ENCODE peak calls at places on chromosomes 2 and 18, in four cellular contexts. U, A, I and J are unnamed samples.

GRCh38 chr2:231920795-231921194 is 5.4 kb downstream of the NPPC start:
- DNase-seq in U (no peak), A (no peak), I (no peak), J (no peak)

GRCh38 chr2:234495801-234496441 is 960 bp downstream of the ARL4C start:
- DNase-seq in U (peak), A (peak), I (peak), J (no peak)

GRCh38 chr2:54572262-54572635 is 116.1 kb downstream of the SPTBN1 start:
- DNase-seq in A (peak), I (peak), U (peak), J (no peak)

GRCh38 chr2:60560734-60561649 is 7.5 kb upstream of the BCL11A start:
- DNase-seq in U (peak), A (no peak), I (peak), J (no peak)

GRCh38 chr2:30233142-30233961 is 2.0 kb downstream of the LBH start:
- DNase-seq in A (no peak), I (no peak), U (no peak), J (no peak)

GRCh38 chr2:126642031-126642430 is 13.9 kb upstream of the GYPC start:
- DNase-seq in U (no peak), I (no peak), A (no peak), J (no peak)

GRCh38 chr18:48973731-48974130 is 23.0 kb upstream of the SMAD7 start:
- DNase-seq in I (no peak), U (peak), A (peak), J (no peak)

GRCh38 chr2:124666976-124667375 is 641.9 kb downstream of the CNTNAP5 start:
- DNase-seq in I (no peak), U (no peak), A (peak), J (no peak)

GRCh38 chr2:84964406-84965191 is 6.4 kb upstream of the KCMF1 start:
- DNase-seq in I (no peak), U (no peak), A (no peak), J (no peak)

GRCh38 chr2:190950566-190950991 is 63.4 kb downstream of the STAT1 start:
- DNase-seq in U (no peak), A (no peak), I (no peak), J (no peak)

GRCh38 chr2:46780801-46781445 is 134.7 kb downstream of the MCFD2 start:
- DNase-seq in A (no peak), U (no peak), I (peak), J (no peak)

GRCh38 chr2:212709287-212709686 is 170.7 kb upstream of the ERBB4 start:
- DNase-seq in A (no peak), U (no peak), I (no peak), J (no peak)

GRCh38 chr18:55997156-55997561 is 409.2 kb upstream of the TCF4 start:
- DNase-seq in A (peak), U (peak), I (peak), J (no peak)

DNA sequence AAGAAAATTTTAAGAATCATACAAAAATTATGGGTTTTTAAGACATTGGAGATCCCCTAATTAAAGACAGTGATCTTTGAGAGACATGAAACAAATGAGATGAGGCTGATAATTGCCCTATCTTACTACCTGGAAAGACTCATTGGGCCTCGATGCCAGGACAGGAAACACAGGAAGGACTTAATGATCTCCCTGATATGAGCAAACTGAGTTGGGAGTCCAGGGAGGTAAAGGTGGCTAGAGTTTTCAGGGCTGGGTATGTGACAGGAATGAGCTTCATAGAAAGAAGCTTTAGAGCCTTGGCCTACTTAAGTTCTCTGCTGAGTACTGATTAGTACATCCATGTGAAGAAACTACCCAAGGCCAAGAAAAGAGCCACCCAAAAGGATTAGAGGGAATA is 40.6 kb upstream of the GULP1 start:
- DNase-seq in A (no peak), U (no peak), I (no peak), J (no peak)
- TF ChIP-seq CTCF in A (no peak), U (no peak), I (no peak), J (no peak)

GRCh38 chr2:196592912-196593881 is 46.3 kb upstream of the CCDC150 start:
- DNase-seq in U (peak), I (peak), A (peak), J (no peak)

GRCh38 chr2:196592331-196592911 is 47.1 kb upstream of the CCDC150 start:
- DNase-seq in I (peak), A (peak), U (no peak), J (no peak)

GRCh38 chr2:196591004-196591403 is 48.5 kb upstream of the CCDC150 start:
- DNase-seq in A (no peak), U (no peak), I (no peak), J (no peak)

GRCh38 chr2:196591621-196592022 is 47.9 kb upstream of the CCDC150 start:
- DNase-seq in U (no peak), A (no peak), I (no peak), J (no peak)

GRCh38 chr2:196594158-196594557 is 45.4 kb upstream of the CCDC150 start:
- DNase-seq in U (no peak), I (no peak), A (no peak), J (no peak)
- H3K4me3 ChIP-seq in U (no peak), I (no peak), A (no peak), J (no peak)

DNA sequence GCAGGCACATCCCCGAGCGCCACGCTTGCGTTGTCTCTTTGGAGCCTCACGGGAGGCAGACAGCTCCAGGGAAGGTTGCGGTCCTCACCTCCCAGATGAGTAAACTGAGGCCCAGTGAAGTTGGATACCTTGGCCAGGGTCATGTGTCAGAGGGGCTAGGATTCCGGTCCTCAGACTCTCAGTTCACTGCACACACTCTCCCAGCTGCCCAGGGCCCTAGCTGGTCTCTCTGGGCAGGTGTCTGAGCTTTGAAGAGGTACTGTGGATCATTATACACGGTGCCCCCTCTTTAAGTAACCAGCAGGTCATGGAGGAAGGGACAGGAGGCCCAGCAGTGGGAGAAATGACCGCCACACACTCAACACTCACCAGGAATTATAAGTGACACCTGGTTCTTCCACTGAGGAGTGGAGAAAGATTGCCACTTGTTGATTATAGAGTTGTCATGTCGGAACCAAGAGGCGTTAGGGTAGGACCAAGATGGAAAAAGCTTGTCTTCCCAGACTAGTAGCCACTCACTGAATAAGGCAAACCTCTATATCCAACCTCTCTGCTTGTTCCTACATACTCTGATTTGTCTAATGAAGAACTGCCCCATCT is 588 bp downstream of the TMEM214 start:
- DNase-seq in U (no peak), I (no peak), A (no peak), J (no peak)
- TF ChIP-seq CTCF in U (no peak), I (peak), A (no peak), J (no peak)

GRCh38 chr2:219402665-219403515 is 15.2 kb upstream of the DNPEP start:
- DNase-seq in A (peak), I (peak), U (peak), J (peak)

GRCh38 chr2:219403861-219404260 is 14.3 kb upstream of the DES start:
- DNase-seq in A (no peak), U (no peak), I (no peak), J (no peak)

GRCh38 chr2:219400562-219400961 is 12.8 kb upstream of the DNPEP start:
- DNase-seq in A (no peak), U (no peak), I (no peak), J (no peak)

GRCh38 chr2:219399716-219400478 is 12.2 kb upstream of the DNPEP start:
- DNase-seq in I (no peak), U (no peak), A (no peak), J (no peak)

DNA sequence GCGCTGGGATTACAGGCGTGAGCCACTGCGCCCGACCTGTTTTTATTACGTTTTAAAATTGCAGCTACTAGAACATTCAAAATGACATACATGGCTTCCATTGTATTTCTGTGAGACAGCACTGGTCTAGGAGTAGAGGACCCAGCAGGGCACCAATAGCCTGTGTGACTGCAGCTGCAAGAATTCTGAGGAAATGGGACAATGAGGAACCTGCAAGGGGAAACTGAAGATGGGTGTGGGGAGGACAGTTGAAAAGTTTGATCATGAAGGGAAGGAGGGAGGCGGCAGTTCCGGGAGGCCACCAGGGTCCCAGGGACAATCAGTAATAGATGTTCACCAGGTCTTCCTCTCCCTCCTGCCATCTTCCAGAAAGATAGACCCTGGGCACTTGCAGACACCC is 13.9 kb upstream of the DNPEP start:
- DNase-seq in U (no peak), I (no peak), A (no peak), J (no peak)
- H3K4me3 ChIP-seq in U (no peak), I (no peak), A (no peak), J (no peak)

GRCh38 chr2:90069290-90069894 is 1377.9 kb downstream of the RPIA start:
- DNase-seq in A (peak), U (peak), I (peak), J (no peak)
- TF ChIP-seq CTCF in A (peak), U (peak), I (peak), J (peak)

GRCh38 chr18:3411854-3412268 is 38.1 kb upstream of the TGIF1 start:
- DNase-seq in U (no peak), I (peak), A (peak), J (no peak)
- H3K4me3 ChIP-seq in U (no peak), I (no peak), A (no peak), J (no peak)

GRCh38 chr2:199410130-199410529 is 47.6 kb downstream of the SATB2 start:
- DNase-seq in U (no peak), A (no peak), I (no peak), J (no peak)

GRCh38 chr2:199409705-199410104 is 48.0 kb downstream of the SATB2 start:
- DNase-seq in A (no peak), U (no peak), I (no peak), J (no peak)

GRCh38 chr2:199407421-199407820 is 50.3 kb downstream of the SATB2 start:
- DNase-seq in U (no peak), A (no peak), I (no peak), J (no peak)

GRCh38 chr2:199404841-199405240 is 52.9 kb downstream of the SATB2 start:
- DNase-seq in I (peak), A (no peak), U (no peak), J (no peak)

DNA sequence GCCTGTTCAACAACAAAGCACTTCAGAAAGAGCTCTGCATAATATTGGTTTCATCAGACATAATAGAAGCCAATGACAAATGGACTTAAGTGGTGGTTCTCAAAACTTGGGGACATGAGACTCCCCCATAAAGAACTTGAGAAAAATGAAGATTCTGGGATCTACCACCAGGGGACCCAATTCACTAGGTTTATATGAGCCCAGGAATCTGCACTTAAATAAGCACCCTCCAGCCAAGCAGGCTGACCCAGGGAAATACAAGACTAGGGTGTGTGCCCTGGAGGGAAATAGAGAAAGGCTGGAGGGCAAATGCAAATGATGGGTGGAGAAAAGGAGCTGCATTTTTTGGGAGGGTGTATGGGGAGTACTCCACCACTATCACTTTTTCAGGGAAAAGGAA is 52.5 kb downstream of the SATB2 start:
- DNase-seq in U (peak), A (no peak), I (peak), J (no peak)
- TF ChIP-seq CTCF in U (peak), A (no peak), I (peak), J (peak)

GRCh38 chr2:64325852-64326577 is 127.9 kb upstream of the LGALSL start:
- DNase-seq in U (peak), A (peak), I (no peak), J (peak)

GRCh38 chr2:64327510-64328414 is 126.2 kb upstream of the LGALSL start:
- DNase-seq in I (peak), U (peak), A (peak), J (no peak)

GRCh38 chr2:64326578-64327050 is 127.3 kb upstream of the LGALSL start:
- DNase-seq in I (no peak), U (no peak), A (no peak), J (no peak)

GRCh38 chr2:64328415-64328722 is 125.6 kb upstream of the LGALSL start:
- DNase-seq in I (no peak), U (peak), A (no peak), J (no peak)

DNA sequence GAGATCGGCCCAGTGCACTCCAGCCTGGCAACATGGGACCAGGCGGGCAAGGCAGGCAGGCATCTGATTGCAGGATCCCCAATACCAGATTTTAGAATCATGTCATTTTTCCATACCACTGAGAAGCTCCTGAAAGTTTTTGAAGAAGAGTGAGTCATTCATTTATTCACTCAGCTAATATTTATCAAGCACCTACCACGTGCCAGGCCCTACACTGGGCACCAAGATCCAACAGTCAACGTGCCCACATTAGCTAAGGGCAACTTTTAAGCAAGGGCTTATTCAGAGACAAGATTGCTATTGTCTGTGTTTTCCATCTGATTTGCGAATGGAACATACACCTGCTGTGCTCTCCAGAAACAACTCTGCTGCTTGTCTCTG is 126.8 kb upstream of the LGALSL start:
- DNase-seq in U (no peak), A (no peak), I (no peak), J (no peak)
- H3K4me3 ChIP-seq in U (no peak), A (no peak), I (no peak), J (no peak)

DNA sequence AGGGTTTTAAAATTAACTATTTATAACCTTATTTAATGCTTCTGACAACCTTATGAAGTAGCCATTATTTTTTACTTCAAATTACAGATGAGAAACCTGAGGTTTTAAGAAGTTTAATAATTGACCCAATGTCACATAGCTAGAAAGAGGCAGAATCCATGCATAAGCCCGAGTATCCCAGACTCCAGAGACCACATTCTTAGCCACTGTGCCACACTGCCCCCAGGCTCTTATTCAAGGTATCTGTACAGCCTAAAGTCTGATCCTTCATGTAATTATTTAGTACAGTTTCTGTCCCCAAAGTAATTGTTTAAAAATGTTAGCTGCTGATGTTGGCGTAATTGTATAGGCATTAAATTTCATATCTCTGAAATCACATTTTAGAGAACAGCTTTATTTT is 124.7 kb upstream of the LRRTM1 start:
- DNase-seq in A (no peak), U (no peak), I (no peak), J (no peak)
- TF ChIP-seq CTCF in A (no peak), U (no peak), I (no peak), J (no peak)